ENCODE peak calls at places on chromosomes 3 and 15, in seven cellular contexts. B is breast epithelium, P is colonic mucosa, W is IMR-90, F is tibial nerve, X is ovary, I is fibroblast of lung. E is an unnamed sample.
A peak's percentile ranks its signal among the peaks of the same experiment; 100 is the strongest.

GRCh38 chr3:10702961-10703740 is 112.9 kb upstream of the SLC6A11 start:
- DNase-seq in F (no peak), P (no peak), B (no peak), W (no peak), X (no peak), I (no peak), E (no peak)

GRCh38 chr3:186361612-186362408 is at the start of gene DGKG:
- DNase-seq in W (no peak), I (no peak), X (no peak), F (peak; percentile 19), P (peak; percentile 19), B (peak; percentile 51), E (peak; percentile 6)

GRCh38 chr3:105999856-106000255 is 131.0 kb upstream of the CBLB start:
- DNase-seq in F (no peak), W (no peak), B (no peak), P (no peak), I (no peak), X (no peak), E (no peak)

GRCh38 chr15:41730543-41730942 is 43.7 kb upstream of the MAPKBP1 start:
- DNase-seq in I (no peak), W (no peak), F (no peak), X (no peak), B (no peak), P (no peak), E (no peak)

GRCh38 chr3:148631124-148631903 is 66.4 kb upstream of the AGTR1 start:
- DNase-seq in X (no peak), B (no peak), F (no peak), I (no peak), P (no peak), W (no peak), E (no peak)

GRCh38 chr3:138862924-138863775 is 28.4 kb upstream of the PIK3CB start:
- DNase-seq in I (peak; percentile 56), W (peak; percentile 76), P (peak; percentile 82), F (no peak), X (no peak), B (no peak), E (no peak)

GRCh38 chr3:46162975-46163550 is 45.0 kb downstream of the CCR1 start:
- DNase-seq in P (no peak), X (no peak), W (no peak), B (no peak), F (no peak), I (no peak), E (no peak)

GRCh38 chr3:7038394-7038793 is 177.5 kb downstream of the GRM7 start:
- DNase-seq in I (no peak), P (no peak), W (no peak), B (no peak), X (no peak), F (no peak), E (no peak)

GRCh38 chr3:63875510-63875909 is 11.8 kb downstream of the ATXN7 start:
- DNase-seq in I (no peak), P (no peak), X (no peak), W (no peak), F (no peak), B (no peak), E (no peak)

GRCh38 chr15:65583701-65584100 is 27.2 kb downstream of the INTS14 start:
- DNase-seq in W (peak; percentile 41), B (no peak), I (peak; percentile 29), F (no peak), X (no peak), P (no peak), E (no peak)

GRCh38 chr15:75149911-75150709 is 51.6 kb upstream of the C15orf39 start:
- DNase-seq in B (no peak), F (no peak), W (peak; percentile 38), I (peak; percentile 52), X (no peak), P (no peak), E (no peak)

GRCh38 chr15:101070502-101071273 is 151.5 kb downstream of the LRRK1 start:
- DNase-seq in F (no peak), W (peak; percentile 89), I (peak; percentile 85), X (no peak), P (no peak), B (no peak), E (no peak)

GRCh38 chr15:100890850-100891249 is 11.2 kb downstream of the ALDH1A3 start:
- DNase-seq in I (no peak), W (no peak), P (no peak), B (no peak), X (no peak), F (no peak), E (no peak)

GRCh38 chr3:170007031-170007663 is 30.6 kb upstream of the GPR160 start:
- DNase-seq in B (no peak), F (no peak), P (no peak), X (no peak), I (peak; percentile 80), W (peak; percentile 84), E (no peak)

GRCh38 chr3:161890147-161890625 is 393.6 kb downstream of the OTOL1 start:
- DNase-seq in I (peak; percentile 92), P (no peak), X (no peak), W (peak; percentile 95), B (no peak), F (peak; percentile 53), E (no peak)

GRCh38 chr15:90376789-90377188 is 11.3 kb upstream of the IQGAP1 start:
- DNase-seq in P (no peak), I (no peak), W (no peak), X (no peak), F (no peak), B (no peak), E (no peak)

GRCh38 chr3:175914785-175915184 is 1055.7 kb downstream of the NAALADL2 start:
- DNase-seq in P (no peak), W (peak; percentile 33), X (no peak), I (peak; percentile 51), B (no peak), F (no peak), E (no peak)

GRCh38 chr3:94423566-94423965 is 360.7 kb downstream of the NSUN3 start:
- DNase-seq in I (peak; percentile 83), X (no peak), P (no peak), F (no peak), B (no peak), W (peak; percentile 85), E (no peak)

GRCh38 chr3:108150200-108150599 is 59.4 kb upstream of the CD47 start:
- DNase-seq in P (no peak), W (no peak), X (no peak), F (no peak), B (no peak), I (no peak), E (no peak)

GRCh38 chr15:68423359-68424028 is 8.5 kb downstream of the ITGA11 start:
- DNase-seq in P (no peak), X (no peak), W (no peak), I (no peak), B (no peak), F (no peak), E (no peak)

DNA sequence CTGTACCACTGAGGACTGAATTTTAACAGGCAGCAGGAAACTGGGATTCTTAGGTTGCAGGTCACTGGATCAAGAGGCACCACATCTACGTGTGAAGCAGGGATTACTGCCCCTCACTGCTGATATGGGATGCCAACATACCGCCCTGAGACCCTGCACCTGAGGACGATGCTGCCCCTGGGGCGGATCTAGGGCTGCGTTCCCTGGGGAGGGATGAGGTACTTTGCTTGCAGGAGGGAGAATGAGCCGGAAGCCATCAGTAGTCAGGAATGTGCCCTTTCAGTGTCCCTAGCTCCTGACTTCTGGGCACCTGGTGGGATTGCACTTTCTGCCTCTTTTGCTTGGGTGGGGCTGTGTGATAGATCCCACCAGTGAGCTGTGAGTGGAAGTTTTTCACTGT is 122.8 kb downstream of the RPLP1 start:
- DNase-seq in X (no peak), W (no peak), P (no peak), I (no peak), B (no peak), F (no peak), E (no peak)
- H3K27ac ChIP-seq in X (no peak overlapping the region), W (no peak overlapping the region), P (no peak overlapping the region), I (no peak overlapping the region), B (no peak overlapping the region), F (no peak overlapping the region), E (no peak overlapping the region)

GRCh38 chr3:30342319-30343060 is 263.9 kb upstream of the TGFBR2 start:
- DNase-seq in I (peak; percentile 94), W (peak; percentile 96), F (no peak), B (no peak), P (peak; percentile 59), X (no peak), E (peak; percentile 43)

GRCh38 chr3:30344288-30344687 is 262.1 kb upstream of the TGFBR2 start:
- DNase-seq in B (no peak), X (no peak), F (no peak), P (peak; percentile 51), I (no peak), W (no peak), E (no peak)

GRCh38 chr3:30343067-30343831 is 263.2 kb upstream of the TGFBR2 start:
- DNase-seq in P (no peak), B (no peak), W (no peak), X (no peak), F (no peak), I (no peak), E (no peak)

GRCh38 chr3:30341851-30342250 is 264.6 kb upstream of the TGFBR2 start:
- DNase-seq in B (no peak), W (no peak), F (no peak), I (no peak), P (no peak), X (no peak), E (no peak)

DNA sequence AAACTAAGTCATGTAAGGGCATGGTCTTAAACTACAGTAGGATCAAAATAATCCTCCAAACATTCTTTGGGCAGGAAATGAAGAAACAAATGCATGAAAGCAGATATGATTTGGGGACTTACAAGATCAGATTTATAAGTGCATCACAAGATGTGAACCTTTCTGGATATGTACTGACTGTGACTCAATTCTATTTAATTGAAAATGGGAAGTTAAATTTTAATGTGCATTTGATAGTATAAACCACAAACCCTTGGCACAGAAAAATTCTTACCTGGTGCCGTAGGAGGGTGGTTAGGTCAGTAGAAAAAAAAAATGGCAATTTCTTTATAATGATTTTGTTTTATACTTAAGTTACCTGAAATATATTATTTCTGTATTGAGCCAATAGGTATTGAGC is 262.5 kb upstream of the TGFBR2 start:
- DNase-seq in B (no peak), W (no peak), P (no peak), X (no peak), I (no peak), F (no peak), E (no peak)
- H3K4me1 ChIP-seq in B (no peaks in the 10 kb centered on the region), W (peaks cover 10% of the 10 kb centered on the region), P (no peaks in the 10 kb centered on the region), X (peaks cover 2% of the 10 kb centered on the region), I (peaks cover 18% of the 10 kb centered on the region), F (no peaks in the 10 kb centered on the region), E (peaks cover 9% of the 10 kb centered on the region)

GRCh38 chr15:55739641-55740040 is 3.3 kb downstream of the PRTG start:
- DNase-seq in F (no peak), P (no peak), B (no peak), X (no peak), W (no peak), I (no peak), E (no peak)
- H3K4me3 ChIP-seq in F (no peak overlapping the region), P (no peak overlapping the region), B (no peak overlapping the region), X (no peak overlapping the region), W (no peak overlapping the region), I (no peak overlapping the region), E (no peak overlapping the region)

GRCh38 chr3:4601926-4602325 is 108.8 kb downstream of the ITPR1 start:
- DNase-seq in B (no peak), F (no peak), W (no peak), X (no peak), P (no peak), I (peak; percentile 45), E (no peak)

DNA sequence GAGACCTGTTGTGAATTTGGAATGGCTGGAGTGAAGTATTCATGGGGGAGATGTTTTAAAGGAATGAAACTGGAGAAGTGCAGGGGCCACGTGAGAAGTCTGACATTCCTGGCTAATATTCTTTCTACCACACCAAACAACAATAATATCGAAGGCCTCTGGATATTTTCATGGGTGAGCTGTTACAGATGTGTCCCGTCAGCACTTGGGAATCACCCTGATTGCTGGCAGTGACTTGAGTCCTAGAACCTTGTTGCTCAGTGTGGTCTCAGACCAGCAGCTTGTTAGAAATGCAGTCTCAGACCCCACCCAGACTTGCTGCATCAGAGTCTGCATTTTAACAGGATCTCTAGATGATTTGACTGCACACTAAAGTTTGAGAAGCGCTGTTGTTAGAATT is 113.8 kb downstream of the ITPR1 start:
- DNase-seq in B (no peak), F (no peak), W (no peak), X (no peak), I (no peak), P (no peak), E (no peak)
- H3K27ac ChIP-seq in B (no peak overlapping the region), F (no peak overlapping the region), W (no peak overlapping the region), X (no peak overlapping the region), I (no peak overlapping the region), P (no peak overlapping the region), E (no peak overlapping the region)